ENCODE peak calls at places on chromosomes 11 and 22, in four cellular contexts. G is stomach, Q is esophagus squamous epithelium, I is tibial nerve. R is an unnamed sample.

GRCh38 chr22:24225951-24226350 is 18.9 kb downstream of the GGT5 start:
- DNase-seq in I (no peak), G (no peak), Q (no peak), R (no peak)

GRCh38 chr11:92678212-92678611 is 291.2 kb upstream of the MTNR1B start:
- DNase-seq in Q (no peak), G (no peak), I (no peak), R (no peak)

GRCh38 chr11:57899378-57899777 is 124.3 kb upstream of the OR9Q1 start:
- DNase-seq in I (no peak), G (no peak), Q (no peak), R (no peak)

GRCh38 chr22:27752141-27752540 is 49.4 kb downstream of the MN1 start:
- DNase-seq in G (no peak), I (no peak), Q (no peak), R (no peak)

GRCh38 chr11:121517996-121518395 is 65.2 kb upstream of the SORL1-AS1 start:
- DNase-seq in Q (no peak), G (no peak), I (no peak), R (no peak)

GRCh38 chr11:87322570-87322969 is 284.8 kb downstream of the TMEM135 start:
- DNase-seq in Q (no peak), G (no peak), I (no peak), R (no peak)

GRCh38 chr11:71183878-71184277 is 68.5 kb downstream of the SHANK2 start:
- DNase-seq in I (no peak), G (no peak), Q (no peak), R (no peak)

GRCh38 chr11:28966951-28967350 is 858.8 kb downstream of the METTL15 start:
- DNase-seq in I (no peak), G (no peak), Q (no peak), R (no peak)

GRCh38 chr11:124670732-124671131 is 2.8 kb downstream of the SIAE start:
- DNase-seq in I (no peak), G (no peak), Q (no peak), R (no peak)

GRCh38 chr11:73944085-73944484 is 6.7 kb upstream of the DNAJB13 start:
- DNase-seq in Q (no peak), G (no peak), I (no peak), R (peak; percentile 9)

GRCh38 chr22:47278655-47279054 is 516.2 kb downstream of the TBC1D22A start:
- DNase-seq in I (no peak), G (no peak), Q (no peak), R (no peak)

GRCh38 chr11:75474240-75474639 is 41.2 kb upstream of the KLHL35 start:
- DNase-seq in Q (no peak), G (no peak), I (no peak), R (no peak)

GRCh38 chr22:18146389-18146753 is 3.6 kb upstream of the USP18 start:
- DNase-seq in G (no peak), I (no peak), Q (no peak), R (no peak)

GRCh38 chr22:21734540-21735197 is 925 bp downstream of the YPEL1 start:
- DNase-seq in G (no peak), Q (no peak), I (no peak), R (no peak)

GRCh38 chr11:2390871-2391662 is 9.5 kb upstream of the TSSC4 start:
- DNase-seq in Q (no peak), G (no peak), I (no peak), R (no peak)

GRCh38 chr11:131904756-131905155 is 534.3 kb downstream of the NTM start:
- DNase-seq in I (no peak), Q (no peak), G (no peak), R (no peak)

GRCh38 chr11:65425971-65426838 is 3.6 kb downstream of the NEAT1 start:
- DNase-seq in Q (no peak), G (peak; percentile 40), I (no peak), R (no peak)
- TF ChIP-seq POLR2A in Q (peak; percentile 71), G (peak; percentile 58), I (no peak), R (no peak)

DNA sequence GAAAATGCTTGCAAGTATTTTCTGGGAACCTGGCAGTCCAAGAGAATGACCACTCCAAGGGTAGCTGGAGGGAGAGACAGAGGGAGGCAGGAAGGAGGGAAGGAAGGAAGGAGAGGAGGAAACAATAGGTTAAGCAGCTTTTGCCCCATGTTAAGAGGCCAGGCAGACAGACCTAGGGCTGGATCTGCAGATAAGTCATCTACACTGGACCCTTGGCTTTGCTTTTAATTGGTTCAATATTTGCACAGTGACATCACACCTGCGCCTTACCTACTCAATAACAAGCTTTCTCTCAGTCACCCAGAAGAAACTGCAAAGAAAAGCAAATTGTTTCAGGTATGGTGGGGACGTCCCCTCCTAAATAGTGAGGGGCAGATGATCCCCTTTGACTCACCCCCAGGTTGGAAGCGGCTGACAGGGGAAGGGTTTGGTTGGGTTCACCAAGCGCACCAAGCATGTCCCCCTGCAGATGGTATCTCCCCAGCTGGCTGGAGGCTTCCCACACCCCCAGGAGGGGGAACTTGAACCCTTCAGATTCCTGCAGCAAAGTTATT is 24.3 kb downstream of the MYH9 start:
- DNase-seq in Q (no peak), I (no peak), G (peak; percentile 65), R (no peak)
- H3K27ac ChIP-seq in Q (peak overlapping the region; percentile 78), I (no peak overlapping the region), G (peak overlapping the region; percentile 92), R (peak overlapping the region; percentile 93)

DNA sequence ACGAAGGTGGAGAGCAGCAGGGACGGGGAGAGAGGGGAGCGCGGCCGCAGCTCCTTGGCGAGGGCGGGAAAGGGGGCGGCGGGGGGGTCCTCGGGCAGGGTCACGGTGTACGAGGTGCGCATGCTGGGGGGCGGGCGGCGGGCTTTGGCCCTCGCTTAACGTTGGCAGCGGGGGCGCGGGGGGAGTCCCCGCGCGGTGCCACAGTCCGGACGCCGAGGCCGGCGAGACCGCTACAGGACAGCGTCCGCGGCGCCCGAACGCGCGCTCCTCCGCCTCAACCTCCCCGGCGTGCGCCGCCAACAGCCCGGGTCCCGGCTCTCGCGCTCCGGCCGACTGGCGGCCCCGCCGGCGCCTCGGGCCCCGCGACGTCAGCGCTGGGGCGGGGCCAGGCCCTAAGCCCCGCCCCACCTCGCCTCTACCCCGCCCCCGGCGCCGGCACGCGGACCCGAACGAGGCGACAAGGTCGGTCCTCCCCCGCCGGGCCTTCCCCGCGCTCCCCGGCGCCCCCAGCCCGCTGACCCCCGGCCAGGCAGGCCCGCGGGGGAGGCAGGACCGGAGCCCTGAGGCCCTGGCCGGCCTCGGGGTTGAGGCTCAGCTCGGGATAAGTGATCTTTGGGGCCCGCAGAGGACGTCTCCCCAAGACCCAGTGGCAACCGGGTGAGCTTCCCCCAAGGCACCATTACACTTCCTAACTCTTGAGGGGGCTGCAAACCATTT is 17.5 kb downstream of the USP2 start:
- DNase-seq in Q (no peak), I (no peak), G (peak; percentile 70), R (no peak)
- TF ChIP-seq POLR2A in Q (no peak), I (no peak), G (no peak), R (peak; percentile 41)

DNA sequence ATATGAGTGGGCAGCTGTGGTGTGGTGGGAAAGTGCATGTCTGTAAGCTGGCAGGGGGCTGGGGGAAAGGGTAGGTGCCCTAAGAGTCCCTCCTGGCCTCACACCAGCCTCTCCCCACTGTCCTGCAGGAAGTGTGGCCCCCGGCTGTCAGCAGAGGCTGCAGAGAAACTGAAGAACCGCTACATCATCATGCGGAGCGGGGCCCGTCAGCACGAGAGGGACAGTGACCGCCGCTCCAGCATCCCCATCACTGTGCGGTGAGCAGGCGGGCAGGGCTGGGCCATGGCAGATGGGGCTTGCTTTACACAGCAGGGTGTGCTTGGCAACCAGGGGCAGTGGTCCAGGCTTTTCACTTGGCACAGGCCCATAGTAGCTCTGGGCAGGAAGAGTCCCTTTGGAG is 19.8 kb downstream of the MCM5 start:
- DNase-seq in G (no peak), Q (no peak), I (no peak), R (no peak)
- H3K27ac ChIP-seq in G (no peak overlapping the region), Q (no peak overlapping the region), I (no peak overlapping the region), R (no peak overlapping the region)

GRCh38 chr11:65711785-65712632 is at the start of gene KAT5:
- DNase-seq in Q (peak; percentile 89), G (peak; percentile 99), I (peak; percentile 99), R (no peak)
- TF ChIP-seq POLR2A in Q (peak; percentile 35), G (peak; percentile 54), I (peak; percentile 87), R (peak; percentile 76)

GRCh38 chr11:62578541-62578940 is 4.8 kb upstream of the EEF1G start:
- DNase-seq in I (no peak), G (no peak), Q (no peak), R (no peak)
- H3K27ac ChIP-seq in I (no peak overlapping the region), G (no peak overlapping the region), Q (no peak overlapping the region), R (no peak overlapping the region)

R was measured in vagina.